ENCODE peak calls at places on chromosomes 3 and 15, in nine cellular contexts. R is GM23248; Q is HFF-Myc; V is lower lobe of right lung; C is astrocyte; E is naive thymus-derived CD4-positive, alpha-beta T cell; H is CD4-positive, alpha-beta memory T cell; M is H7; N is AG09309. F is an unnamed sample.

GRCh38 chr15:60389261-60390077 is 8.3 kb downstream of the ANXA2 start:
- DNase-seq in R (peak), Q (no peak), V (no peak), C (no peak), E (peak), H (peak), M (no peak), N (no peak), F (no peak)

GRCh38 chr15:28892789-28893610 is 7.2 kb downstream of the APBA2 start:
- DNase-seq in R (peak), Q (peak), V (peak), C (peak), E (no peak), H (no peak), M (no peak), N (no peak), F (no peak)

GRCh38 chr15:72521682-72522081 is 47.6 kb downstream of the ARIH1 start:
- DNase-seq in R (no peak), Q (peak), V (no peak), C (peak), E (no peak), H (no peak), M (no peak), N (no peak), F (no peak)

GRCh38 chr3:139120336-139120971 is 75.8 kb upstream of the PRR23C start:
- DNase-seq in R (peak), Q (peak), V (no peak), C (peak), E (no peak), H (no peak), M (no peak), N (peak), F (no peak)

GRCh38 chr3:81643721-81644120 is 117.7 kb downstream of the GBE1 start:
- DNase-seq in R (peak), Q (peak), V (no peak), C (peak), E (no peak), H (no peak), M (peak), N (peak), F (no peak)

GRCh38 chr15:34753236-34753894 is 1.4 kb downstream of the GJD2 start:
- DNase-seq in R (peak), Q (peak), V (no peak), C (peak), E (no peak), H (no peak), M (peak), N (no peak), F (no peak)

GRCh38 chr3:60202052-60202753 is 1049.0 kb downstream of the FHIT start:
- DNase-seq in R (no peak), Q (no peak), V (no peak), C (no peak), E (no peak), H (no peak), M (no peak), N (no peak), F (no peak)

GRCh38 chr15:94924971-94925593 is 693.7 kb downstream of the MCTP2 start:
- DNase-seq in R (no peak), Q (no peak), V (no peak), C (no peak), E (no peak), H (no peak), M (no peak), N (no peak), F (no peak)

GRCh38 chr3:40229411-40229810 is 80.1 kb upstream of the EIF1B start:
- DNase-seq in R (no peak), Q (no peak), V (peak), C (no peak), E (no peak), H (no peak), M (no peak), N (no peak), F (no peak)

GRCh38 chr3:127108796-127109195 is 84.1 kb upstream of the PRR23E start:
- DNase-seq in R (no peak), Q (no peak), V (no peak), C (no peak), E (no peak), H (no peak), M (no peak), N (no peak), F (no peak)

GRCh38 chr15:82643992-82644391 is 3.2 kb downstream of the CPEB1 start:
- DNase-seq in R (no peak), Q (no peak), V (no peak), C (no peak), E (no peak), H (no peak), M (peak), N (no peak), F (no peak)

GRCh38 chr15:56640549-56640948 is 92.8 kb downstream of the ZNF280D start:
- DNase-seq in R (no peak), Q (no peak), V (no peak), C (no peak), E (no peak), H (no peak), M (no peak), N (no peak), F (no peak)

GRCh38 chr15:99409560-99409959 is 156.2 kb upstream of the MEF2A start:
- DNase-seq in R (no peak), Q (no peak), V (no peak), C (no peak), E (no peak), H (no peak), M (peak), N (no peak), F (no peak)

GRCh38 chr3:111858641-111859040 is 424 bp upstream of the PHLDB2 start:
- DNase-seq in R (no peak), Q (no peak), V (no peak), C (no peak), E (no peak), H (no peak), M (no peak), N (no peak), F (no peak)
- H3K4me3 ChIP-seq in R (peak), Q (peak), V (peak), C (peak), E (peak), H (no peak), M (peak), N (peak), F (peak)

DNA sequence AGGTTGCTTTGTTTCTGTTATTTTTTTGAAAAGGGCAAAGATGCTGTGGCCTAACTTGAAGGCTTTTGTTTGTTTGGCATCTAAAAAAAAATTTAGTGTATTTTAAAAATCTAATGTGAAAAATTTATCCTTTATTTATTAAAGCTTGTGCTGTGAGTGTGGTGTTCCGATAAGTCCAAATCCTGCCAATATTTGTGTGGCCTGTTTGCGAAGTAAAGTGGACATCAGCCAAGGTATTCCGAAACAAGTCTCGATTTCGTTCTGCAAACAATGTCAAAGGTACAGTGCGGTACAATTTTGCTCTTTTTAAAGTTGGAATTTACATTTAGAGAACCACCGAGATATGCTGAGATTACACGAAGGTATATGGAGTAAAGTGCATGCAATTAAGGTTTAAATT is 3.7 kb downstream of the NMD3 start:
- DNase-seq in R (no peak), Q (no peak), V (no peak), C (no peak), E (no peak), H (no peak), M (no peak), N (no peak), F (no peak)
- H3K4me3 ChIP-seq in R (no peak), Q (peak), V (no peak), C (no peak), E (no peak), H (no peak), M (no peak), N (no peak), F (no peak)

DNA sequence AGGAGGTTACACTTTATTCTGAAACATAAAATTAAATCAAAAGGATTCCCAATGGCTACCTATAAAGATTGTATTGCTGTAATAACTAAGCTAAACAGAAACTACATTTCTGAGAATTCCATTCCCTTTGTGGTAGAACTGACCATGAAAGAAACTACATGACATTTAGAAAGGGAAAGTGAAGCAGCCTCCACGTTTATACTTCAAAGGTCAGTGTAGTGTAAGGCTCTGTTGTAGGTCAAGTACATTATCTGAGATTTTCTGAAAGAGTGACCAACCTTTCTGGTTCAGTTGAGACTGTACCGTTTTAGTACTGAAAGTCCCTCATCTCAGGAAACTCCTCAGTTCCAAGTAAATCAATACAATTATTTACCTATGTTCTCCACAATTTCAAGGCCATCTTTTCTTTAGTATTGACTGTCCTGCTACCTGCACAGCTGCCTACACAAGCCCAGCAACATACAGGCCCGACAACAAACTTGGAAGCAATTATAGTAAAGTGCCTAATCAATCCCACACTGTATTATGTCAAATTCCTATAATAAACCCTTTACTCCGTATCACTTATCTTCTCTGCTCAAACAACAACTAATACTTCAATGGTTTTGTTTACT is 343.0 kb downstream of the PLOD2 start:
- DNase-seq in R (no peak), Q (no peak), V (no peak), C (no peak), E (no peak), H (no peak), M (no peak), N (no peak), F (no peak)
- H3K4me3 ChIP-seq in R (no peak), Q (no peak), V (no peak), C (no peak), E (no peak), H (no peak), M (no peak), N (no peak), F (no peak)

DNA sequence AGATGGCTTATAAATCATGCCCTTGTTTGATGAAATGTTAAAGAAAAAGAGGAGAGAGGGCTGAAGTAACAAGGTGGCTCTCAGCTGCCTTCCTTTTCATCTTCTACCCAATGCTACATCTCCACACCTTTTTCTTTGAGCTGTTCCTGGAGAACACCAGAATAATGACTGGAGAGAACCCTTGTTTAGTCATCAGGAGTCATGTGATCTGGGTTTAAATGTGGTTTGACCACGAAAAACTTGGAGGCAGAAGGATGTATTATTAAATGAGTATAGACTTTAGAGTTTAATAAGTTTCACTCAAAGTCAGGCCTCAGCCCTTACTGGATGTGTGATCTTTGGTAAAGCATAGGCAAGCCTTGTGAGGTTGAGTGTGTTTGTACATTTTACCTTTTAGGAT is 230.3 kb upstream of the TBL1XR1 start:
- DNase-seq in R (peak), Q (no peak), V (no peak), C (peak), E (no peak), H (peak), M (no peak), N (no peak), F (no peak)
- H3K4me3 ChIP-seq in R (no peak), Q (no peak), V (no peak), C (no peak), E (peak), H (peak), M (no peak), N (no peak), F (no peak)

DNA sequence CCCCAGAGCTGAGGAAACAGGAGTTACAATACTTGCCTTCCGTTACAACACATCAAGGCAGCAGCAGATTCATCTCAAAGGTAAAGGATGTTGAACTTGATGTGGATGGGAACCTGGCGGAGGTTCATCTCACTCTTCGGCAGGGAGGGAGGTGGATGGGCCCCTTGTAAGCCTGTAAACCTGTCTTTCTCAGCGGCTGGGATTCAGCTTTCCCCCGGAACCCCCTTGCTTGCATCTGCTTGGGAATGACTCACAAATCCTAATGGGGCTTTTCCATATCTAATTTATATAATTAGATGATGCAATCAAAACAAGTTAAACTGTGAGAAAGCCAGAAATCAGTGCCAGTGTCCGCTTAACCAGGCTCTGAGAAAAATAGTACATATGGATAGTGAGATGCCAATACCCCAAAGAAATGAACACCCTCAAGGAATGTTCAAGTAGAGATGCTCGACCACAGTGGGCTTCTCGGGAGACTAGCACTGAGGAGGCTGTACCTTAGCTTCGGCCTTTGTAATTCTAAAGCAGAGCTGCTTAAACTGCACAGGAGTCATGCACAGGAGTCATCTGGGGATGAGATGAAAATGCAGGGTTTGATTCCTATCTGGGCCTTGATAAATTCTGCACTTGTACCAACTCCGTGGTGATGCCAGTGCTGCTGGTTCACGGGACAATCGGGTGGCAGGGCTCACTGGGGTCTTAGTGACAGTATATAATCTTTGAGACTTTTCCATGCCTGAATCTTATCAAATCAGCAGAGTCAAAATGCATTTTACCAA is 2.2 kb upstream of the FAM240A start:
- DNase-seq in R (no peak), Q (no peak), V (no peak), C (no peak), E (no peak), H (no peak), M (no peak), N (no peak), F (no peak)
- H3K4me3 ChIP-seq in R (no peak), Q (no peak), V (no peak), C (no peak), E (no peak), H (no peak), M (no peak), N (no peak), F (no peak)

GRCh38 chr3:66236281-66236680 is 15.5 kb downstream of the SLC25A26 start:
- DNase-seq in R (peak), Q (no peak), V (no peak), C (no peak), E (no peak), H (no peak), M (peak), N (no peak), F (no peak)

GRCh38 chr3:66241466-66241865 is 20.7 kb downstream of the SLC25A26 start:
- DNase-seq in R (no peak), Q (no peak), V (no peak), C (no peak), E (no peak), H (no peak), M (no peak), N (no peak), F (no peak)

GRCh38 chr3:66239513-66240135 is 18.8 kb downstream of the SLC25A26 start:
- DNase-seq in R (no peak), Q (no peak), V (no peak), C (no peak), E (peak), H (no peak), M (no peak), N (no peak), F (no peak)

GRCh38 chr3:66233033-66233432 is 12.2 kb downstream of the SLC25A26 start:
- DNase-seq in R (no peak), Q (no peak), V (no peak), C (no peak), E (no peak), H (no peak), M (no peak), N (no peak), F (no peak)

GRCh38 chr3:66237551-66237950 is 16.8 kb downstream of the SLC25A26 start:
- DNase-seq in R (no peak), Q (no peak), V (no peak), C (no peak), E (no peak), H (no peak), M (no peak), N (no peak), F (no peak)
- H3K4me3 ChIP-seq in R (no peak), Q (no peak), V (no peak), C (no peak), E (no peak), H (no peak), M (no peak), N (no peak), F (no peak)

DNA sequence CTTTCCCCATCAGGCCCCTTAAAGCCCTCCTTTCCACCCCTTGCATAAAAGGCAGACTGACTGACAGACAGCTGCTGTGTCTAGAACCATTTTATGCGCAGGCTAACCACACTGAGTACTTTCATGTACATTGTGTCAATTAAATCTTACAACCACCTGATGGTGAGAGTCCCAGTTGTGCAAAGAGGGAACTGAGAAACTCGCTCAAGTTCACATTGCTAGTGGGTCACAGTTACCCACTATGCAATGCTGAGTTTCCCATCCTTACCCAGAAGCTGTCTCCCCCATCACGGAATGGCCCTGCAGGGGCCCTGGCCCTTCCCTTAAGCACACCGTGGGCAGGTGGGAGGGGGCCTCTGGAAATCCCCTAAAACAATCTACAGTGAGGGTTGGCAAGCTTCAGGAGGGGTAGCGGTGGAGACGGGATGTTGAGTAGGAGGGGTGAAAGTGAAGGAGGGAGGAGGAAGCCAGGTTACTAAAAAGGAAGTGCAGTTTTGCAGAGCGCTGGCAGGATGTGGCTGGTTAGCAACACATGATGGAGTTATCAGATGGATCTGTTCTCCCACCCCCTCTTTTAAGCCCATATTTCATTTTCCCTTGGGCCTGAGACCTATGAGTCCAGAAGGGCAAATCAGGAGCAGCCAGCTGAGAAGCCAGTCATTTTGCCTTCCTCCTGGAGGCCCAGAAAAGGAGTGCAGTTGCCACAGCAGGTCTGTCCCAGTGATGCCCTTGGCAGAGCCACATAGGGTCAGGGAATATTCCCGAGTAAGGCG is 30.0 kb downstream of the STARD5 start:
- DNase-seq in R (no peak), Q (no peak), V (peak), C (no peak), E (peak), H (peak), M (peak), N (no peak), F (no peak)
- H3K4me3 ChIP-seq in R (no peak), Q (no peak), V (peak), C (no peak), E (peak), H (peak), M (no peak), N (no peak), F (no peak)

DNA sequence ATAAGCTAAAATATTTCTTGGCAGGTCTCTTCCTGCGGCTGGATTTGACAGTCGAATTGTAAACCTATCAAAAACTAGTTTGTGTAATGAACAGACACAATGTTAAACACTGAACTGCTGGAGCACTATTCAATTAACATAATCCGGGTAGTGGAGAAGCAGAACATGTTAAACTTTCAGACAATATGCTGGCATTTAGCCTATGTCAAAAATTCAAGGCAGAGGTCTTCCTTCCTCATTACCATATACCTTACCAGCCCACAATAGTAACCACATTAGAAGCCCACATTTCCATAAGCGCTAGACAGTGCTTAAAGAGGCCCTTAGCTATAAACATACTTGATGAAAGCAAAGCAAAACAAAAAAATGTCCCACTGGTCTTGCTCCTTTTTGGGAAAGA is 1042.9 kb downstream of the ROBO1 start:
- DNase-seq in R (no peak), Q (no peak), V (no peak), C (peak), E (no peak), H (no peak), M (no peak), N (no peak), F (no peak)
- H3K4me3 ChIP-seq in R (no peak), Q (no peak), V (no peak), C (no peak), E (no peak), H (no peak), M (no peak), N (no peak), F (no peak)

DNA sequence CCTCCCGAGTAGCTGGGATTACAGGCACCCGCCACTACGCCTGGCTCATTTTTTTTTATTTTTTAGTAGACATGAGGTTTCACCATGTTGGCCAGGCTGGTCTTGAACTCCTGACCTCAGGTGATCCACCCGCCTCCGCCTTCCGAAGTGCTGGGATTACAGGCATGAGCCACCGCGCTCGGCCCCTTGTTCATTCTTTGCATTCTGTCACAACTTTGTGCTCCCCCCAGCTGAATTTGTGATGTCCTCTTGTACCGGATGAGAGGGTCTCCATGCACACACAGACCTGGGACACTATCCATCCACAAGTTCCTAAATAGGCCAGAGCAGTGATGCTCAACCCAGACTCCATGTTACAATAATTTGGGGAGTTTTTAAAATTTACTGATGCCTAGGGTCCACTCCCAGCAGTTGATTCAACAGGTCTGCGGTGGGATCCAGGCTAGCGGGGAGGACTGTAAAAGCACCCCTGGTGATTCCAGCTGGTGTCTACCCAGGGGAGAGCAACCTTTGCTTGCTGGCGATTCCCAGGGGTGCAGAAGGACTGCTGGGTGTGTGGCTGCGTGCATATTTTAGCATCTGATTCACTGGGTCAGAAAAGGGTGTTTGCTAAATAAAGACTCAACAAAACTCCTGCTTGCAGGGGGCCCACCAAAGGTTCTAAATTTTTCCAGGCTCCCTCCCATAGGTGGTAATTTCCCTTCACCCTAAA is 995 bp downstream of the RASSF1 start:
- DNase-seq in R (peak), Q (no peak), V (peak), C (no peak), E (no peak), H (no peak), M (no peak), N (no peak), F (no peak)
- H3K4me3 ChIP-seq in R (peak), Q (peak), V (peak), C (peak), E (peak), H (peak), M (no peak), N (peak), F (peak)